ENCODE peak calls at places on chromosomes 1 and 21, in ten cellular contexts. Q is fibroblast of mammary gland, T is stomach, K is A673, W is fibroblast of villous mesenchyme, G is tibial nerve, Z is tibial artery, E is colonic mucosa, V is epithelial cell of proximal tubule, L is adrenal gland. U is an unnamed sample.
A peak's percentile ranks its signal among the peaks of the same experiment; 100 is the strongest.

GRCh38 chr21:40120944-40121575 is 253.8 kb downstream of the PCP4 start:
- DNase-seq in T (no peak), G (no peak), E (no peak), V (no peak), Q (peak; percentile 5), L (no peak), W (no peak), Z (no peak), K (no peak), U (no peak)

GRCh38 chr1:11053758-11054137 is 6.1 kb downstream of the SRM start:
- DNase-seq in G (no peak), L (no peak), K (peak; percentile 52), T (no peak), Z (no peak), Q (peak; percentile 31), E (no peak), V (no peak), W (peak; percentile 13), U (peak; percentile 22)

GRCh38 chr1:6497215-6497866 is 5.9 kb upstream of the PLEKHG5 start:
- DNase-seq in G (no peak), W (peak; percentile 31), L (peak; percentile 73), E (no peak), Z (no peak), V (no peak), T (peak; percentile 54), Q (no peak), K (peak; percentile 47), U (peak; percentile 41)

GRCh38 chr1:82565146-82565545 is 764.4 kb downstream of the ADGRL2 start:
- DNase-seq in E (no peak), Q (peak; percentile 79), T (no peak), W (peak; percentile 5), L (peak; percentile 27), Z (no peak), K (peak; percentile 34), G (no peak), V (peak; percentile 97), U (peak; percentile 79)

GRCh38 chr1:206921772-206922265 is at the start of gene FCMR:
- DNase-seq in L (no peak), E (no peak), W (no peak), Z (peak; percentile 36), T (no peak), V (no peak), Q (no peak), G (no peak), K (no peak), U (no peak)

GRCh38 chr1:232983375-232983774 is 33.0 kb downstream of the NTPCR start:
- DNase-seq in Q (no peak), W (no peak), G (no peak), K (no peak), L (no peak), T (no peak), E (no peak), Z (no peak), V (no peak), U (no peak)

GRCh38 chr1:186930248-186930647 is 101.5 kb downstream of the PLA2G4A start:
- DNase-seq in E (no peak), Z (no peak), T (no peak), L (no peak), K (no peak), Q (no peak), W (no peak), V (no peak), G (no peak), U (peak; percentile 44)

GRCh38 chr1:117842408-117843170 is 86.8 kb downstream of the GDAP2 start:
- DNase-seq in W (no peak), Q (peak; percentile 20), L (no peak), E (no peak), K (peak; percentile 23), T (no peak), Z (no peak), V (no peak), G (no peak), U (no peak)

GRCh38 chr1:172809751-172810150 is 150.8 kb downstream of the FASLG start:
- DNase-seq in G (no peak), E (no peak), L (no peak), Q (no peak), W (no peak), K (no peak), Z (no peak), T (no peak), V (no peak), U (no peak)

GRCh38 chr21:29296452-29296851 is 2.3 kb upstream of the BACH1 start:
- DNase-seq in W (no peak), K (no peak), Q (no peak), V (no peak), T (no peak), G (no peak), Z (no peak), E (no peak), L (no peak), U (no peak)

GRCh38 chr1:66048011-66048410 is 255.3 kb downstream of the PDE4B start:
- DNase-seq in E (no peak), L (no peak), V (no peak), Z (no peak), W (no peak), Q (peak; percentile 39), T (no peak), K (peak; percentile 36), G (no peak), U (no peak)

GRCh38 chr1:217982711-217983405 is 302.2 kb upstream of the RRP15 start:
- DNase-seq in V (no peak), Z (no peak), K (no peak), W (no peak), L (no peak), E (no peak), T (no peak), Q (no peak), G (no peak), U (no peak)

GRCh38 chr1:169487153-169487552 is 1.4 kb upstream of the SLC19A2 start:
- DNase-seq in L (no peak), Q (no peak), V (no peak), T (no peak), Z (no peak), W (peak; percentile 61), E (no peak), G (no peak), K (peak; percentile 25), U (no peak)

GRCh38 chr1:210360852-210361477 is 32.3 kb downstream of the HHAT start:
- DNase-seq in Q (peak; percentile 69), W (peak; percentile 65), Z (no peak), V (no peak), T (no peak), K (peak; percentile 68), G (no peak), L (no peak), E (no peak), U (peak; percentile 77)

GRCh38 chr1:2834741-2835564 is 33.5 kb upstream of the TTC34 start:
- DNase-seq in Q (no peak), T (no peak), G (no peak), K (no peak), W (no peak), Z (no peak), V (no peak), E (no peak), L (no peak), U (no peak)

GRCh38 chr1:168640184-168640583 is 63.8 kb downstream of the XCL1 start:
- DNase-seq in E (no peak), V (no peak), G (no peak), T (no peak), K (no peak), W (no peak), Q (no peak), Z (no peak), L (no peak), U (no peak)

GRCh38 chr1:159924025-159924790 is 1.1 kb downstream of the TAGLN2 start:
- DNase-seq in V (no peak), W (peak; percentile 93), Z (peak; percentile 92), G (peak; percentile 85), K (peak; percentile 37), E (peak; percentile 90), T (peak; percentile 85), L (peak; percentile 81), Q (peak; percentile 88), U (peak; percentile 88)

GRCh38 chr1:202154148-202154765 is 6.1 kb downstream of the PTPN7 start:
- DNase-seq in Z (no peak), T (no peak), W (no peak), G (no peak), Q (no peak), V (no peak), E (no peak), K (no peak), L (no peak), U (no peak)

GRCh38 chr1:202153284-202153683 is 7.1 kb downstream of the PTPN7 start:
- DNase-seq in T (no peak), W (no peak), K (no peak), G (no peak), V (no peak), Q (no peak), E (no peak), L (no peak), Z (no peak), U (no peak)

GRCh38 chr1:202156590-202156989 is 3.8 kb downstream of the PTPN7 start:
- DNase-seq in K (no peak), G (no peak), L (no peak), W (no peak), V (no peak), E (no peak), T (no peak), Q (no peak), Z (no peak), U (no peak)

GRCh38 chr1:202154766-202155477 is 5.5 kb downstream of the PTPN7 start:
- DNase-seq in Z (no peak), G (no peak), Q (peak; percentile 72), W (peak; percentile 80), E (peak; percentile 55), K (peak; percentile 80), V (no peak), L (no peak), T (peak; percentile 49), U (peak; percentile 67)

GRCh38 chr1:202155478-202156021 is 4.9 kb downstream of the PTPN7 start:
- DNase-seq in G (no peak), L (peak; percentile 89), E (peak; percentile 72), T (peak; percentile 57), Z (no peak), K (peak; percentile 35), Q (peak; percentile 28), V (peak; percentile 49), W (peak; percentile 24), U (no peak)
- H3K4me3 ChIP-seq in G (no peak overlapping the region), L (no peak overlapping the region), E (no peak overlapping the region), T (no peak overlapping the region), Z (no peak overlapping the region), K (no peak overlapping the region), Q (no peak overlapping the region), V (no peak overlapping the region), W (no peak overlapping the region), U (no peak overlapping the region)

GRCh38 chr1:48023488-48023887 is 26.3 kb upstream of the TRABD2B start:
- DNase-seq in Q (no peak), G (no peak), E (no peak), W (no peak), T (no peak), V (no peak), L (no peak), K (no peak), Z (no peak), U (no peak)
- TF ChIP-seq CTCF in Q (no peak), G (no peak), E (no peak), W (no peak), T (no peak), V (peak; percentile 41), L (no peak), K (no peak), Z (no peak), U (no peak)

GRCh38 chr21:15005391-15005790 is 59.4 kb downstream of the NRIP1 start:
- DNase-seq in K (no peak), W (no peak), G (no peak), Z (no peak), L (peak; percentile 59), T (no peak), Q (no peak), E (no peak), V (no peak), U (no peak)
- H3K4me3 ChIP-seq in K (no peak overlapping the region), W (no peak overlapping the region), G (no peak overlapping the region), Z (no peak overlapping the region), L (no peak overlapping the region), T (no peak overlapping the region), Q (peak overlapping the region; percentile 14), E (no peak overlapping the region), V (no peak overlapping the region), U (no peak overlapping the region)

GRCh38 chr1:97044159-97044760 is 322.7 kb downstream of the PTBP2 start:
- DNase-seq in Z (no peak), K (no peak), V (no peak), L (no peak), G (no peak), W (no peak), T (no peak), Q (no peak), E (no peak), U (no peak)
- TF ChIP-seq CTCF in Z (no peak), K (no peak), V (no peak), L (no peak), G (no peak), W (no peak), T (no peak), Q (no peak), E (no peak), U (no peak)

U was measured in fibroblast of the aortic adventitia.